ENCODE peak calls at places on chromosomes 6 and 20, in seven cellular contexts. B is suprapubic skin, Z is esophagus squamous epithelium, A is tibial nerve, E is uterus, L is HCT116, U is prostate gland. H is an unnamed sample.
A peak's percentile ranks its signal among the peaks of the same experiment; 100 is the strongest.

GRCh38 chr6:135826225-135826804 is 25.2 kb upstream of the PDE7B start:
- DNase-seq in Z (no peak), B (no peak), U (no peak), L (no peak), A (no peak), E (no peak), H (no peak)

GRCh38 chr6:168015492-168016175 is 18.2 kb downstream of the KIF25 start:
- DNase-seq in L (no peak), Z (no peak), E (no peak), B (no peak), A (no peak), U (no peak), H (no peak)

GRCh38 chr20:63061051-63061531 is 54.3 kb upstream of the BHLHE23 start:
- DNase-seq in A (no peak), L (no peak), B (peak; percentile 54), Z (no peak), E (no peak), U (no peak), H (no peak)

GRCh38 chr6:154478021-154478651 is 32.3 kb downstream of the CNKSR3 start:
- DNase-seq in L (no peak), A (no peak), E (peak; percentile 34), Z (no peak), B (no peak), U (no peak), H (peak; percentile 62)

GRCh38 chr6:157184202-157185015 is 138.9 kb downstream of the TMEM242 start:
- DNase-seq in U (peak; percentile 82), B (peak; percentile 88), Z (no peak), A (peak; percentile 65), L (peak; percentile 16), E (peak; percentile 59), H (peak; percentile 90)

GRCh38 chr20:38982291-38982690 is 20.1 kb downstream of the DHX35 start:
- DNase-seq in Z (no peak), L (no peak), B (no peak), U (no peak), A (no peak), E (no peak), H (no peak)

GRCh38 chr6:70668499-70668812 is 773 bp downstream of the SMAP1 start:
- DNase-seq in U (no peak), Z (no peak), B (no peak), E (peak; percentile 29), A (no peak), L (peak; percentile 47), H (no peak)

GRCh38 chr6:86193821-86194220 is 551.1 kb upstream of the SYNCRIP start:
- DNase-seq in E (no peak), Z (no peak), U (no peak), A (no peak), B (no peak), L (no peak), H (no peak)

GRCh38 chr6:156862711-156863110 is 85.5 kb downstream of the ARID1B start:
- DNase-seq in Z (no peak), L (no peak), E (no peak), U (no peak), B (no peak), A (no peak), H (no peak)

GRCh38 chr6:12969933-12970332 is 253.4 kb downstream of the PHACTR1 start:
- DNase-seq in L (no peak), E (no peak), Z (no peak), B (no peak), U (no peak), A (no peak), H (no peak)

GRCh38 chr6:142822882-142823578 is 121.9 kb downstream of the HIVEP2 start:
- DNase-seq in L (no peak), B (no peak), E (no peak), Z (no peak), U (no peak), A (no peak), H (no peak)

GRCh38 chr6:1636272-1636825 is 26.6 kb downstream of the FOXC1 start:
- DNase-seq in U (no peak), E (no peak), Z (no peak), B (no peak), L (no peak), A (no peak), H (no peak)

GRCh38 chr6:127457444-127458064 is 1.6 kb downstream of the KIAA0408 start:
- DNase-seq in U (no peak), B (no peak), A (peak; percentile 30), Z (no peak), E (peak; percentile 27), L (no peak), H (peak; percentile 20)

GRCh38 chr20:44407402-44408184 is 52.1 kb downstream of the HNF4A start:
- DNase-seq in L (peak; percentile 80), E (no peak), U (peak; percentile 9), Z (no peak), A (no peak), B (no peak), H (peak; percentile 39)

GRCh38 chr6:33144373-33144772 is 47.9 kb downstream of the COL11A2 start:
- DNase-seq in U (peak; percentile 51), L (no peak), B (no peak), Z (no peak), E (no peak), A (no peak), H (peak; percentile 43)

GRCh38 chr20:15091417-15092017 is 754.1 kb upstream of the FLRT3 start:
- DNase-seq in Z (no peak), U (no peak), A (no peak), E (no peak), L (no peak), B (no peak), H (no peak)

GRCh38 chr6:7424967-7425807 is 35.6 kb downstream of the RIOK1 start:
- DNase-seq in B (no peak), Z (no peak), E (no peak), L (peak; percentile 24), U (peak; percentile 38), A (no peak), H (peak; percentile 43)

GRCh38 chr6:85192596-85192995 is 257.3 kb upstream of the NT5E start:
- DNase-seq in B (no peak), A (no peak), L (no peak), Z (no peak), E (no peak), U (no peak), H (no peak)

GRCh38 chr6:107646176-107646575 is 156.3 kb downstream of the SOBP start:
- DNase-seq in A (peak; percentile 73), B (no peak), L (no peak), E (peak; percentile 43), Z (no peak), U (no peak), H (no peak)

GRCh38 chr6:37225350-37226169 is 32.0 kb upstream of the TBC1D22B start:
- DNase-seq in L (no peak), Z (no peak), E (no peak), U (no peak), B (no peak), A (no peak), H (no peak)

GRCh38 chr6:37218501-37218900 is 39.1 kb upstream of the TBC1D22B start:
- DNase-seq in L (no peak), E (no peak), U (no peak), Z (no peak), B (no peak), A (no peak), H (no peak)

GRCh38 chr6:37222992-37223391 is 34.6 kb upstream of the TBC1D22B start:
- DNase-seq in B (no peak), L (no peak), Z (no peak), E (no peak), U (no peak), A (no peak), H (no peak)

GRCh38 chr6:37221585-37222124 is 35.9 kb upstream of the TBC1D22B start:
- DNase-seq in Z (no peak), L (no peak), E (no peak), A (no peak), B (no peak), U (no peak), H (no peak)

DNA sequence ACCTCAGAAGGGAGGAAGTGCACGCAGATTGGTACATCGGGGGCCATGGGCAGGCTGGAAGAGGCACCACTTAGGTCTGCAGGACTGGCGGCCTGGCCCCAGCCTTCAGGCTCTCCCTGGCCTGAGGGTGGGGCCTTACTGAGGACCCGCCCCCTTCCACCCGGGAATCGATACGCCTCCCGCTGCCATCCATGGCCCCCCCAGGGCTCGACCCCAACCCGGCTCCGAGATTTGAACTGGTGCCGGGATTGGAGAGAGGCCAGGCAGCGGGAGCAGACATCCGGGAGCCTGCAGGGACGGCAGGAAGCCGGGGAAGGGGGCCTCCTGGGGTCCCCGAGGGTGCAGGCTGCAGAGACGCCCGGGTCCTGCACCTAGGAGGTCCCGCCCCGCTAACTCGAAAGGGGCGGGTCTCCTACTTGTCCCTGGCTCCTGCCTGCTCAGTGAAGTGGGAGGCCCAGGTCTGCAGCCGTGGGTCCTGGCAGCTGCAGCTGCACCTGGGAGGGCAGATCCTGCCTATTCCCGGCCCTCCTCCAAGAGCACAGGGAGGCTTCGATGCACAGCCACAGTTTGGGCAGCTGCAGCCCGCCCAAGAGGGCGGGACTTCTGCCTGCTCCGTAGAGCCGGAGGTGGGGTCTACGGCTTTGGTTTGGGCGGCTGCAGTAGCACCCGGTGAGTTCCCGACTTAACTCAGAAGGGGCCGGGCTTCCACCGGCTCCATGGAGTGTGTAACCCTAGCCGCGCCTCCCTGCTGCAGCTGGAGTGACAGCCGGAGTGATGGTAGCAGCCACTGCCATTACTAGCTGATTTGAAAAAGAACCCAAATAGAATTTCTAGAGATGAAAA is 35.2 kb upstream of the TBC1D22B start:
- DNase-seq in B (peak; percentile 86), U (peak; percentile 84), Z (no peak), E (peak; percentile 71), A (no peak), L (peak; percentile 89), H (peak; percentile 94)
- H3K4me3 ChIP-seq in B (peak overlapping the region; percentile 61), U (peak overlapping the region; percentile 48), Z (peak overlapping the region; percentile 77), E (peak overlapping the region; percentile 67), A (peak overlapping the region; percentile 34), L (peak overlapping the region; percentile 50), H (peak overlapping the region; percentile 43)

GRCh38 chr20:35558416-35558815 is 16.5 kb downstream of the ERGIC3 start:
- DNase-seq in A (no peak), U (no peak), E (no peak), L (no peak), B (no peak), Z (no peak), H (no peak)
- TF ChIP-seq POLR2A in A (no peak), U (no peak), E (no peak), L (no peak), B (no peak), Z (no peak), H (no peak)

DNA sequence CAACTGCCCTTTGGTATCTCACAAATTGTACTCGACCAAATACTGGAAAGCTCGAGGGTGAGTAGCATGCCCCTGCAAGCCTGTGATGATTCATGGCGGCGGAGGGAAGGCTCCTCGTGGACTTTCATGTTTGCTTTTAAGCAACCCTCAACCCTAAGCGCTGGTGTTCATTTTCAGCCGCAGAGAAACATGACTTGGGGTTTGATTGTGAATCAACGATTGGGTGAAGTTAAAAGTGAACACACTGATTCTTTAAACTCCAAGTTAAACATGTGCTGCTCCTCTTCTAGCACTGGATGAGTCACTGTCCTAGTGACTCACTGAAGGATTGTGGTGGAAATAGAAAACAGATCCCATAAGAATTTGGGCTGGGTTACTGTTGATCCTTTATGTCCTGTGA is 8.3 kb downstream of the CD109 start:
- DNase-seq in A (peak; percentile 23), U (peak; percentile 75), E (no peak), L (peak; percentile 93), Z (no peak), B (peak; percentile 80), H (no peak)
- H3K27ac ChIP-seq in A (peak overlapping the region; percentile 4), U (peak overlapping the region; percentile 26), E (peak overlapping the region; percentile 64), L (peak overlapping the region; percentile 83), Z (peak overlapping the region; percentile 85), B (peak overlapping the region; percentile 77), H (no peak overlapping the region)

GRCh38 chr6:41527721-41528408 is 18.3 kb upstream of the FOXP4 start:
- DNase-seq in E (no peak), B (no peak), L (no peak), Z (no peak), U (no peak), A (no peak), H (no peak)
- H3K4me3 ChIP-seq in E (no peak overlapping the region), B (no peak overlapping the region), L (no peak overlapping the region), Z (peak overlapping the region; percentile 15), U (no peak overlapping the region), A (no peak overlapping the region), H (no peak overlapping the region)

H was measured in body of pancreas.